ENCODE peak calls at places on chromosomes 12 and 14, in eight cellular contexts. One of them, this sample, is unnamed.
A peak's percentile ranks its signal among the peaks of the same experiment; 100 is the strongest.

GRCh38 chr12:106342397-106343212 is 14.9 kb upstream of the POLR3B start:
- DNase-seq in right atrium auricular region: peak; percentile 92
- DNase-seq in lower lobe of right lung: peak; percentile 65
- DNase-seq in thoracic aorta: peak; percentile 44
- DNase-seq in uterus: peak; percentile 86
- DNase-seq in choroid plexus epithelial cell: peak; percentile 67
- DNase-seq in heart right ventricle: peak; percentile 72
- DNase-seq in astrocyte of the spinal cord: peak; percentile 72
- DNase-seq in this sample: peak; percentile 65

GRCh38 chr12:99810718-99811593 is 163.4 kb downstream of the GARIN6 start:
- DNase-seq in right atrium auricular region: no peak
- DNase-seq in lower lobe of right lung: no peak
- DNase-seq in thoracic aorta: no peak
- DNase-seq in uterus: no peak
- DNase-seq in choroid plexus epithelial cell: peak; percentile 39
- DNase-seq in heart right ventricle: no peak
- DNase-seq in astrocyte of the spinal cord: peak; percentile 24
- DNase-seq in this sample: peak; percentile 15

GRCh38 chr12:127393896-127394295 is 873.1 kb upstream of the TMEM132C start:
- DNase-seq in right atrium auricular region: no peak
- DNase-seq in lower lobe of right lung: no peak
- DNase-seq in thoracic aorta: no peak
- DNase-seq in uterus: no peak
- DNase-seq in choroid plexus epithelial cell: peak; percentile 43
- DNase-seq in heart right ventricle: no peak
- DNase-seq in astrocyte of the spinal cord: peak; percentile 73
- DNase-seq in this sample: peak; percentile 62

GRCh38 chr12:56146492-56147460 is 5.6 kb upstream of the MYL6B start:
- DNase-seq in right atrium auricular region: no peak
- DNase-seq in lower lobe of right lung: peak; percentile 22
- DNase-seq in thoracic aorta: no peak
- DNase-seq in uterus: no peak
- DNase-seq in choroid plexus epithelial cell: no peak
- DNase-seq in heart right ventricle: no peak
- DNase-seq in astrocyte of the spinal cord: no peak
- DNase-seq in this sample: no peak

GRCh38 chr14:22478670-22479069 is 110.4 kb downstream of the DAD1 start:
- DNase-seq in right atrium auricular region: no peak
- DNase-seq in lower lobe of right lung: no peak
- DNase-seq in thoracic aorta: no peak
- DNase-seq in uterus: peak; percentile 63
- DNase-seq in choroid plexus epithelial cell: peak; percentile 51
- DNase-seq in heart right ventricle: peak; percentile 35
- DNase-seq in astrocyte of the spinal cord: peak; percentile 34
- DNase-seq in this sample: no peak

GRCh38 chr14:89371600-89371999 is 45.4 kb downstream of the FOXN3 start:
- DNase-seq in right atrium auricular region: peak; percentile 53
- DNase-seq in lower lobe of right lung: no peak
- DNase-seq in thoracic aorta: no peak
- DNase-seq in uterus: peak; percentile 9
- DNase-seq in choroid plexus epithelial cell: no peak
- DNase-seq in heart right ventricle: no peak
- DNase-seq in astrocyte of the spinal cord: no peak
- DNase-seq in this sample: no peak

GRCh38 chr14:62117718-62118164 is 355.5 kb downstream of the SNAPC1 start:
- DNase-seq in right atrium auricular region: no peak
- DNase-seq in lower lobe of right lung: no peak
- DNase-seq in thoracic aorta: no peak
- DNase-seq in uterus: no peak
- DNase-seq in choroid plexus epithelial cell: no peak
- DNase-seq in heart right ventricle: no peak
- DNase-seq in astrocyte of the spinal cord: peak; percentile 2
- DNase-seq in this sample: no peak

GRCh38 chr12:55707841-55708694 is at the start of gene ITGA7:
- DNase-seq in right atrium auricular region: no peak
- DNase-seq in lower lobe of right lung: peak; percentile 80
- DNase-seq in thoracic aorta: no peak
- DNase-seq in uterus: peak; percentile 70
- DNase-seq in choroid plexus epithelial cell: no peak
- DNase-seq in heart right ventricle: peak; percentile 87
- DNase-seq in astrocyte of the spinal cord: no peak
- DNase-seq in this sample: no peak

GRCh38 chr12:108146035-108146893 is 17.2 kb downstream of the WSCD2 start:
- DNase-seq in right atrium auricular region: no peak
- DNase-seq in lower lobe of right lung: no peak
- DNase-seq in thoracic aorta: no peak
- DNase-seq in uterus: no peak
- DNase-seq in choroid plexus epithelial cell: no peak
- DNase-seq in heart right ventricle: no peak
- DNase-seq in astrocyte of the spinal cord: no peak
- DNase-seq in this sample: no peak

GRCh38 chr14:39247256-39247655 is 13.5 kb downstream of the MIA2 start:
- DNase-seq in right atrium auricular region: no peak
- DNase-seq in lower lobe of right lung: no peak
- DNase-seq in thoracic aorta: no peak
- DNase-seq in uterus: no peak
- DNase-seq in choroid plexus epithelial cell: peak; percentile 90
- DNase-seq in heart right ventricle: no peak
- DNase-seq in astrocyte of the spinal cord: peak; percentile 90
- DNase-seq in this sample: peak; percentile 91

GRCh38 chr12:113796852-113797534 is 169.1 kb downstream of the RBM19 start:
- DNase-seq in right atrium auricular region: no peak
- DNase-seq in lower lobe of right lung: no peak
- DNase-seq in thoracic aorta: no peak
- DNase-seq in uterus: no peak
- DNase-seq in choroid plexus epithelial cell: no peak
- DNase-seq in heart right ventricle: no peak
- DNase-seq in astrocyte of the spinal cord: no peak
- DNase-seq in this sample: no peak

GRCh38 chr14:33475623-33476022 is 475.3 kb downstream of the EGLN3 start:
- DNase-seq in right atrium auricular region: no peak
- DNase-seq in lower lobe of right lung: no peak
- DNase-seq in thoracic aorta: no peak
- DNase-seq in uterus: no peak
- DNase-seq in choroid plexus epithelial cell: peak; percentile 57
- DNase-seq in heart right ventricle: no peak
- DNase-seq in astrocyte of the spinal cord: peak; percentile 49
- DNase-seq in this sample: peak; percentile 60

GRCh38 chr12:50103351-50103750 is 457 bp upstream of the GPD1 start:
- DNase-seq in right atrium auricular region: no peak
- DNase-seq in lower lobe of right lung: no peak
- DNase-seq in thoracic aorta: no peak
- DNase-seq in uterus: no peak
- DNase-seq in choroid plexus epithelial cell: no peak
- DNase-seq in heart right ventricle: no peak
- DNase-seq in astrocyte of the spinal cord: no peak
- DNase-seq in this sample: no peak

GRCh38 chr12:50102648-50103309 is 1.0 kb upstream of the GPD1 start:
- DNase-seq in right atrium auricular region: no peak
- DNase-seq in lower lobe of right lung: peak; percentile 79
- DNase-seq in thoracic aorta: no peak
- DNase-seq in uterus: no peak
- DNase-seq in choroid plexus epithelial cell: no peak
- DNase-seq in heart right ventricle: no peak
- DNase-seq in astrocyte of the spinal cord: no peak
- DNase-seq in this sample: no peak

GRCh38 chr12:50104614-50105366 is 982 bp downstream of the GPD1 start:
- DNase-seq in right atrium auricular region: no peak
- DNase-seq in lower lobe of right lung: no peak
- DNase-seq in thoracic aorta: no peak
- DNase-seq in uterus: no peak
- DNase-seq in choroid plexus epithelial cell: no peak
- DNase-seq in heart right ventricle: no peak
- DNase-seq in astrocyte of the spinal cord: no peak
- DNase-seq in this sample: no peak

GRCh38 chr12:50102186-50102585 is 1.6 kb upstream of the GPD1 start:
- DNase-seq in right atrium auricular region: no peak
- DNase-seq in lower lobe of right lung: no peak
- DNase-seq in thoracic aorta: no peak
- DNase-seq in uterus: no peak
- DNase-seq in choroid plexus epithelial cell: no peak
- DNase-seq in heart right ventricle: no peak
- DNase-seq in astrocyte of the spinal cord: no peak
- DNase-seq in this sample: no peak

DNA sequence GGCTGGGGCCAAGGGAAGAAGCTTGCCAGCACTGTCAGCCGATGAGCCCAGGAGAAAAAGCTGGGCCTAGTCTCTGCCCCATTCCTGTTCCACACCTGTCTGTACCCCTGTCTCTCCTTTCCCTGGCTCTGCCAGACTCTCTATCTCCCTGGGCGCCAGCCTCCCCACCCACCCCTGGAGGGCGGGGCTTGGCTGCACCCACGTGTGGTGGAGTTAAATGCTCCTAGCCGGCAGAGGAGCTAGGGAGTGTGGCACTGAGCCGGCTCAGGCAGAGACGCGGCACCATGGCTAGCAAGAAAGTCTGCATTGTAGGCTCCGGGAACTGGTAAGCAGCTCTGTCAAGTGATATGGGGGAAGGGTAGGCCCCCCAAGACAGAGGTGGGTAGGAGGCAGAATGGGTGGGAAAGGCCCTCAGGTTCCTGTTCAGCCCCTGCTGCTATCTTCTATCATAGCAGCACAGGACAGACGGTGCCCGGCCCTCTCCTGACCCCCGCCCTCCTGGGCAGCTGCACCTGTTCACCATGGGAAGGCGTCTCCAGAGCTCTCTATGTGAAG is at the start of gene GPD1:
- DNase-seq in right atrium auricular region: no peak
- DNase-seq in lower lobe of right lung: peak; percentile 84
- DNase-seq in thoracic aorta: no peak
- DNase-seq in uterus: peak; percentile 62
- DNase-seq in choroid plexus epithelial cell: peak; percentile 61
- DNase-seq in heart right ventricle: peak; percentile 73
- DNase-seq in astrocyte of the spinal cord: peak; percentile 35
- DNase-seq in this sample: peak; percentile 72
- H3K4me3 ChIP-seq in right atrium auricular region: peak within 1 kb of the TSS; percentile 4
- H3K4me3 ChIP-seq in lower lobe of right lung: peak within 1 kb of the TSS; percentile 29
- H3K4me3 ChIP-seq in thoracic aorta: no peak within 1 kb of the TSS
- H3K4me3 ChIP-seq in uterus: no peak within 1 kb of the TSS
- H3K4me3 ChIP-seq in choroid plexus epithelial cell: no peak within 1 kb of the TSS
- H3K4me3 ChIP-seq in heart right ventricle: peak within 1 kb of the TSS; percentile 8
- H3K4me3 ChIP-seq in astrocyte of the spinal cord: no peak within 1 kb of the TSS
- H3K4me3 ChIP-seq in this sample: no peak within 1 kb of the TSS

GRCh38 chr12:48980953-48981756 is 3.0 kb downstream of the WNT1 start:
- DNase-seq in right atrium auricular region: no peak
- DNase-seq in lower lobe of right lung: peak; percentile 57
- DNase-seq in thoracic aorta: no peak
- DNase-seq in uterus: no peak
- DNase-seq in choroid plexus epithelial cell: no peak
- DNase-seq in heart right ventricle: no peak
- DNase-seq in astrocyte of the spinal cord: no peak
- DNase-seq in this sample: no peak
- H3K4me3 ChIP-seq in right atrium auricular region: peak overlapping the region; percentile 45
- H3K4me3 ChIP-seq in lower lobe of right lung: peak overlapping the region; percentile 51
- H3K4me3 ChIP-seq in thoracic aorta: peak overlapping the region; percentile 63
- H3K4me3 ChIP-seq in uterus: no peak overlapping the region
- H3K4me3 ChIP-seq in choroid plexus epithelial cell: no peak overlapping the region
- H3K4me3 ChIP-seq in heart right ventricle: no peak overlapping the region
- H3K4me3 ChIP-seq in astrocyte of the spinal cord: no peak overlapping the region
- H3K4me3 ChIP-seq in this sample: no peak overlapping the region

GRCh38 chr12:115394498-115395220 is 710.7 kb upstream of the TBX3 start:
- DNase-seq in right atrium auricular region: no peak
- DNase-seq in lower lobe of right lung: no peak
- DNase-seq in thoracic aorta: no peak
- DNase-seq in uterus: no peak
- DNase-seq in choroid plexus epithelial cell: no peak
- DNase-seq in heart right ventricle: no peak
- DNase-seq in astrocyte of the spinal cord: no peak
- DNase-seq in this sample: no peak
- H3K4me3 ChIP-seq in right atrium auricular region: no peak overlapping the region
- H3K4me3 ChIP-seq in lower lobe of right lung: no peak overlapping the region
- H3K4me3 ChIP-seq in thoracic aorta: no peak overlapping the region
- H3K4me3 ChIP-seq in uterus: no peak overlapping the region
- H3K4me3 ChIP-seq in choroid plexus epithelial cell: no peak overlapping the region
- H3K4me3 ChIP-seq in heart right ventricle: no peak overlapping the region
- H3K4me3 ChIP-seq in astrocyte of the spinal cord: no peak overlapping the region
- H3K4me3 ChIP-seq in this sample: no peak overlapping the region

GRCh38 chr12:97363693-97364092 is 98.9 kb upstream of the RMST start:
- DNase-seq in right atrium auricular region: no peak
- DNase-seq in lower lobe of right lung: no peak
- DNase-seq in thoracic aorta: no peak
- DNase-seq in uterus: no peak
- DNase-seq in choroid plexus epithelial cell: no peak
- DNase-seq in heart right ventricle: no peak
- DNase-seq in astrocyte of the spinal cord: no peak
- DNase-seq in this sample: no peak

DNA sequence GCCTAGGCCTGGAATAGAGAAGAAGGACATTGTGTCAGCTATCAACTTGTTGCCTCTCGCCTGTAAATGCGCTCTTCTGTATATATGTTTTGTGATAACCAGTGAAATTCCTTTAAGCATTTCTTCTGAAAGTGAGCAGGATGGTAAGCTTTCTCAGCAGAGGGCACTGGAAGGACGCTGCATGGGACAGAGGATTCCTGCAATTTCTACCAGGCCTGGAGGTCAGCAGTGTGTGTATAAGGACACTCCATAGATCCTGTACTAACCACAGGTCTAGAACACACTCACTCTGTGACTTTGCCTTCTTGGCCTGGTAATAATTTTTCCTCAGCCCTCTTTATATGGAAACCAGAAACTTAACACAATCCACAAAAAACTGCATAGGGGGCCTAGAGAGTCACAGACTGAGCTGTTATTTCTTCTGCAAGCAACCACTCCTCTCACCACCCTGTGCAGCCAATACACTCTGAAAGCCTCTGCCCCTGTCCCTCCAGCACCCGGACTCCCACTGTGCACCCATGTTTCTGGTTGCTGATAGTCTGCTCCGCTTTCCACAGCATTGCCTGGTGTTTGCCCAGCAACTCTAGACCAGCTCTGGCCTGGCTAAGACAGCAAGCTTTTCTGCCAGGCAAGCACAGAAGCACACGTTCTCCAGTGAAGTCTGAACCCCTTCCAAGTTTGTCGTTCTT is 94.0 kb upstream of the RMST start:
- DNase-seq in right atrium auricular region: no peak
- DNase-seq in lower lobe of right lung: no peak
- DNase-seq in thoracic aorta: no peak
- DNase-seq in uterus: no peak
- DNase-seq in choroid plexus epithelial cell: no peak
- DNase-seq in heart right ventricle: no peak
- DNase-seq in astrocyte of the spinal cord: no peak
- DNase-seq in this sample: no peak
- H3K4me3 ChIP-seq in right atrium auricular region: no peak overlapping the region
- H3K4me3 ChIP-seq in lower lobe of right lung: no peak overlapping the region
- H3K4me3 ChIP-seq in thoracic aorta: no peak overlapping the region
- H3K4me3 ChIP-seq in uterus: no peak overlapping the region
- H3K4me3 ChIP-seq in choroid plexus epithelial cell: no peak overlapping the region
- H3K4me3 ChIP-seq in heart right ventricle: no peak overlapping the region
- H3K4me3 ChIP-seq in astrocyte of the spinal cord: no peak overlapping the region
- H3K4me3 ChIP-seq in this sample: no peak overlapping the region

This sample was measured in epithelial cell of esophagus.